ENCODE peak calls at places on chromosome X, in four cellular contexts. One of them, this sample, is unnamed.

GRCh38 chrX:63657821-63658220 is 127.2 kb downstream of the ARHGEF9 start:
- DNase-seq in NCI-H1092: no peak
- DNase-seq in mucosa of gallbladder: no peak
- DNase-seq in GM12892: no peak
- DNase-seq in this sample: peak

GRCh38 chrX:24002792-24003191 is 24.2 kb downstream of the KLHL15 start:
- DNase-seq in GM12892: no peak
- DNase-seq in NCI-H1092: no peak
- DNase-seq in mucosa of gallbladder: no peak
- DNase-seq in this sample: no peak

GRCh38 chrX:85922821-85923220 is 124.5 kb downstream of the CHM start:
- DNase-seq in NCI-H1092: no peak
- DNase-seq in mucosa of gallbladder: no peak
- DNase-seq in GM12892: no peak
- DNase-seq in this sample: peak

GRCh38 chrX:101219116-101219839 is at the start of gene DRP2:
- DNase-seq in NCI-H1092: no peak
- DNase-seq in GM12892: no peak
- DNase-seq in mucosa of gallbladder: no peak
- DNase-seq in this sample: peak

GRCh38 chrX:103536732-103537131 is 17.4 kb upstream of the RAB40A start:
- DNase-seq in NCI-H1092: no peak
- DNase-seq in GM12892: no peak
- DNase-seq in mucosa of gallbladder: no peak
- DNase-seq in this sample: no peak

GRCh38 chrX:130245441-130245840 is 23.3 kb downstream of the ZNF280C start:
- DNase-seq in mucosa of gallbladder: no peak
- DNase-seq in GM12892: no peak
- DNase-seq in NCI-H1092: no peak
- DNase-seq in this sample: peak

GRCh38 chrX:2550288-2551020 is 49.7 kb upstream of the DHRSX start:
- DNase-seq in NCI-H1092: no peak
- DNase-seq in mucosa of gallbladder: no peak
- DNase-seq in GM12892: no peak
- DNase-seq in this sample: no peak

GRCh38 chrX:112642349-112642748 is 37.4 kb downstream of the LHFPL1 start:
- DNase-seq in GM12892: peak
- DNase-seq in mucosa of gallbladder: peak
- DNase-seq in NCI-H1092: peak
- DNase-seq in this sample: peak

GRCh38 chrX:131746491-131746968 is 202.7 kb downstream of the OR13H1 start:
- DNase-seq in NCI-H1092: peak
- DNase-seq in GM12892: no peak
- DNase-seq in mucosa of gallbladder: peak
- DNase-seq in this sample: peak

GRCh38 chrX:1480082-1480785 is 27.5 kb upstream of the ASMTL start:
- DNase-seq in mucosa of gallbladder: no peak
- DNase-seq in GM12892: no peak
- DNase-seq in NCI-H1092: no peak
- DNase-seq in this sample: no peak

GRCh38 chrX:133668225-133668931 is 253.1 kb upstream of the GPC4 start:
- DNase-seq in NCI-H1092: no peak
- DNase-seq in mucosa of gallbladder: no peak
- DNase-seq in GM12892: no peak
- DNase-seq in this sample: no peak

GRCh38 chrX:9905288-9905687 is 61.9 kb upstream of the CLDN34 start:
- DNase-seq in GM12892: no peak
- DNase-seq in NCI-H1092: no peak
- DNase-seq in mucosa of gallbladder: no peak
- DNase-seq in this sample: peak

GRCh38 chrX:2628751-2629315 is 62.3 kb upstream of the CD99 start:
- DNase-seq in NCI-H1092: no peak
- DNase-seq in mucosa of gallbladder: no peak
- DNase-seq in GM12892: no peak
- DNase-seq in this sample: no peak